ENCODE peak calls at places on chromosome 19, in nine cellular contexts. One of them, this sample, is unnamed.

GRCh38 chr19:56118666-56119584 is 2.2 kb downstream of the ZNF787 start:
- DNase-seq in BE2C: no peak
- DNase-seq in heart left ventricle: no peak
- DNase-seq in cardiac fibroblast: no peak
- DNase-seq in RCC 7860: no peak
- DNase-seq in Calu3: no peak
- DNase-seq in activated effector memory CD4-positive, alpha-beta T cell treated with Interleukin-2 at 50 U/mL for 16 hours: no peak
- DNase-seq in GM04504: no peak
- DNase-seq in T-helper 2 cell treated with Interferon-gamma antibody and Interleukin-4, amounts not matched to agents 5 μg/mL and 100 μg/mL, for 36 hours: no peak
- DNase-seq in this sample: no peak

GRCh38 chr19:3336680-3337523 is 29.5 kb upstream of the NFIC start:
- DNase-seq in heart left ventricle: peak; percentile 88
- DNase-seq in activated effector memory CD4-positive, alpha-beta T cell treated with Interleukin-2 at 50 U/mL for 16 hours: no peak
- DNase-seq in GM04504: no peak
- DNase-seq in BE2C: no peak
- DNase-seq in RCC 7860: peak; percentile 87
- DNase-seq in Calu3: no peak
- DNase-seq in cardiac fibroblast: peak; percentile 65
- DNase-seq in T-helper 2 cell treated with Interferon-gamma antibody and Interleukin-4, amounts not matched to agents 5 μg/mL and 100 μg/mL, for 36 hours: no peak
- DNase-seq in this sample: no peak

GRCh38 chr19:41774515-41774980 is 19.2 kb downstream of the CEACAM6 start:
- DNase-seq in activated effector memory CD4-positive, alpha-beta T cell treated with Interleukin-2 at 50 U/mL for 16 hours: peak; percentile 25
- DNase-seq in RCC 7860: no peak
- DNase-seq in heart left ventricle: no peak
- DNase-seq in BE2C: no peak
- DNase-seq in GM04504: no peak
- DNase-seq in T-helper 2 cell treated with Interferon-gamma antibody and Interleukin-4, amounts not matched to agents 5 μg/mL and 100 μg/mL, for 36 hours: peak; percentile 10
- DNase-seq in cardiac fibroblast: no peak
- DNase-seq in Calu3: peak; percentile 90
- DNase-seq in this sample: peak; percentile 24

GRCh38 chr19:5309438-5310204 is 31.0 kb downstream of the PTPRS start:
- DNase-seq in heart left ventricle: no peak
- DNase-seq in T-helper 2 cell treated with Interferon-gamma antibody and Interleukin-4, amounts not matched to agents 5 μg/mL and 100 μg/mL, for 36 hours: no peak
- DNase-seq in GM04504: no peak
- DNase-seq in activated effector memory CD4-positive, alpha-beta T cell treated with Interleukin-2 at 50 U/mL for 16 hours: no peak
- DNase-seq in cardiac fibroblast: peak; percentile 11
- DNase-seq in Calu3: no peak
- DNase-seq in BE2C: peak; percentile 64
- DNase-seq in RCC 7860: no peak
- DNase-seq in this sample: no peak

GRCh38 chr19:41226053-41226873 is 7.2 kb downstream of the AXL start:
- DNase-seq in activated effector memory CD4-positive, alpha-beta T cell treated with Interleukin-2 at 50 U/mL for 16 hours: peak; percentile 18
- DNase-seq in Calu3: peak; percentile 95
- DNase-seq in GM04504: peak; percentile 85
- DNase-seq in BE2C: peak; percentile 57
- DNase-seq in cardiac fibroblast: peak; percentile 82
- DNase-seq in heart left ventricle: peak; percentile 75
- DNase-seq in RCC 7860: peak; percentile 85
- DNase-seq in T-helper 2 cell treated with Interferon-gamma antibody and Interleukin-4, amounts not matched to agents 5 μg/mL and 100 μg/mL, for 36 hours: peak; percentile 49
- DNase-seq in this sample: peak; percentile 13

GRCh38 chr19:30160426-30160825 is 211.8 kb upstream of the ZNF536 start:
- DNase-seq in RCC 7860: no peak
- DNase-seq in Calu3: no peak
- DNase-seq in activated effector memory CD4-positive, alpha-beta T cell treated with Interleukin-2 at 50 U/mL for 16 hours: no peak
- DNase-seq in cardiac fibroblast: no peak
- DNase-seq in BE2C: no peak
- DNase-seq in GM04504: no peak
- DNase-seq in heart left ventricle: no peak
- DNase-seq in T-helper 2 cell treated with Interferon-gamma antibody and Interleukin-4, amounts not matched to agents 5 μg/mL and 100 μg/mL, for 36 hours: no peak
- DNase-seq in this sample: no peak

GRCh38 chr19:10812902-10813404 is 23.1 kb downstream of the TMED1 start:
- DNase-seq in GM04504: peak; percentile 96
- DNase-seq in heart left ventricle: peak; percentile 45
- DNase-seq in BE2C: no peak
- DNase-seq in cardiac fibroblast: peak; percentile 95
- DNase-seq in T-helper 2 cell treated with Interferon-gamma antibody and Interleukin-4, amounts not matched to agents 5 μg/mL and 100 μg/mL, for 36 hours: peak; percentile 27
- DNase-seq in RCC 7860: peak; percentile 83
- DNase-seq in Calu3: no peak
- DNase-seq in activated effector memory CD4-positive, alpha-beta T cell treated with Interleukin-2 at 50 U/mL for 16 hours: no peak
- DNase-seq in this sample: no peak

GRCh38 chr19:40600086-40600917 is 867 bp upstream of the LTBP4 start:
- DNase-seq in T-helper 2 cell treated with Interferon-gamma antibody and Interleukin-4, amounts not matched to agents 5 μg/mL and 100 μg/mL, for 36 hours: no peak
- DNase-seq in Calu3: no peak
- DNase-seq in RCC 7860: no peak
- DNase-seq in heart left ventricle: peak; percentile 80
- DNase-seq in GM04504: no peak
- DNase-seq in activated effector memory CD4-positive, alpha-beta T cell treated with Interleukin-2 at 50 U/mL for 16 hours: no peak
- DNase-seq in BE2C: no peak
- DNase-seq in cardiac fibroblast: no peak
- DNase-seq in this sample: no peak

GRCh38 chr19:11096210-11096841 is 7.1 kb downstream of the LDLR start:
- DNase-seq in activated effector memory CD4-positive, alpha-beta T cell treated with Interleukin-2 at 50 U/mL for 16 hours: peak; percentile 25
- DNase-seq in heart left ventricle: peak; percentile 64
- DNase-seq in RCC 7860: no peak
- DNase-seq in cardiac fibroblast: peak; percentile 76
- DNase-seq in T-helper 2 cell treated with Interferon-gamma antibody and Interleukin-4, amounts not matched to agents 5 μg/mL and 100 μg/mL, for 36 hours: peak; percentile 44
- DNase-seq in Calu3: no peak
- DNase-seq in BE2C: no peak
- DNase-seq in GM04504: peak; percentile 64
- DNase-seq in this sample: peak; percentile 40

GRCh38 chr19:18608102-18608804 is 1.7 kb upstream of the CRLF1 start:
- DNase-seq in Calu3: no peak
- DNase-seq in T-helper 2 cell treated with Interferon-gamma antibody and Interleukin-4, amounts not matched to agents 5 μg/mL and 100 μg/mL, for 36 hours: no peak
- DNase-seq in GM04504: no peak
- DNase-seq in cardiac fibroblast: no peak
- DNase-seq in heart left ventricle: no peak
- DNase-seq in RCC 7860: no peak
- DNase-seq in BE2C: no peak
- DNase-seq in activated effector memory CD4-positive, alpha-beta T cell treated with Interleukin-2 at 50 U/mL for 16 hours: no peak
- DNase-seq in this sample: no peak

GRCh38 chr19:47644743-47645499 is 36.0 kb downstream of the BICRA start:
- DNase-seq in cardiac fibroblast: no peak
- DNase-seq in activated effector memory CD4-positive, alpha-beta T cell treated with Interleukin-2 at 50 U/mL for 16 hours: no peak
- DNase-seq in BE2C: peak; percentile 41
- DNase-seq in GM04504: no peak
- DNase-seq in T-helper 2 cell treated with Interferon-gamma antibody and Interleukin-4, amounts not matched to agents 5 μg/mL and 100 μg/mL, for 36 hours: no peak
- DNase-seq in RCC 7860: peak; percentile 62
- DNase-seq in Calu3: no peak
- DNase-seq in heart left ventricle: no peak
- DNase-seq in this sample: no peak

GRCh38 chr19:55165952-55166529 is 372 bp downstream of the DNAAF3 start:
- DNase-seq in Calu3: peak; percentile 94
- DNase-seq in heart left ventricle: peak; percentile 73
- DNase-seq in cardiac fibroblast: peak; percentile 79
- DNase-seq in RCC 7860: peak; percentile 53
- DNase-seq in T-helper 2 cell treated with Interferon-gamma antibody and Interleukin-4, amounts not matched to agents 5 μg/mL and 100 μg/mL, for 36 hours: peak; percentile 29
- DNase-seq in BE2C: peak; percentile 84
- DNase-seq in activated effector memory CD4-positive, alpha-beta T cell treated with Interleukin-2 at 50 U/mL for 16 hours: no peak
- DNase-seq in GM04504: peak; percentile 45
- DNase-seq in this sample: peak; percentile 16

GRCh38 chr19:56066152-56067023 is 54.7 kb downstream of the ZNF787 start:
- DNase-seq in GM04504: peak; percentile 5
- DNase-seq in Calu3: peak; percentile 81
- DNase-seq in cardiac fibroblast: peak; percentile 43
- DNase-seq in activated effector memory CD4-positive, alpha-beta T cell treated with Interleukin-2 at 50 U/mL for 16 hours: peak; percentile 40
- DNase-seq in BE2C: peak; percentile 77
- DNase-seq in T-helper 2 cell treated with Interferon-gamma antibody and Interleukin-4, amounts not matched to agents 5 μg/mL and 100 μg/mL, for 36 hours: peak; percentile 47
- DNase-seq in heart left ventricle: peak; percentile 61
- DNase-seq in RCC 7860: no peak
- DNase-seq in this sample: peak; percentile 44

GRCh38 chr19:6073858-6074708 is 36.2 kb downstream of the RFX2 start:
- DNase-seq in BE2C: no peak
- DNase-seq in activated effector memory CD4-positive, alpha-beta T cell treated with Interleukin-2 at 50 U/mL for 16 hours: no peak
- DNase-seq in cardiac fibroblast: no peak
- DNase-seq in Calu3: no peak
- DNase-seq in T-helper 2 cell treated with Interferon-gamma antibody and Interleukin-4, amounts not matched to agents 5 μg/mL and 100 μg/mL, for 36 hours: no peak
- DNase-seq in heart left ventricle: no peak
- DNase-seq in RCC 7860: no peak
- DNase-seq in GM04504: no peak
- DNase-seq in this sample: no peak

GRCh38 chr19:47112166-47112663 is 1.4 kb downstream of the ZC3H4 start:
- DNase-seq in RCC 7860: peak; percentile 70
- DNase-seq in GM04504: peak; percentile 73
- DNase-seq in T-helper 2 cell treated with Interferon-gamma antibody and Interleukin-4, amounts not matched to agents 5 μg/mL and 100 μg/mL, for 36 hours: peak; percentile 77
- DNase-seq in heart left ventricle: peak; percentile 94
- DNase-seq in activated effector memory CD4-positive, alpha-beta T cell treated with Interleukin-2 at 50 U/mL for 16 hours: peak; percentile 85
- DNase-seq in Calu3: peak; percentile 90
- DNase-seq in cardiac fibroblast: peak; percentile 88
- DNase-seq in BE2C: peak; percentile 90
- DNase-seq in this sample: peak; percentile 82

GRCh38 chr19:16062789-16063188 is 13.5 kb upstream of the TPM4 start:
- DNase-seq in heart left ventricle: peak; percentile 46
- DNase-seq in BE2C: peak; percentile 70
- DNase-seq in cardiac fibroblast: peak; percentile 61
- DNase-seq in RCC 7860: peak; percentile 10
- DNase-seq in T-helper 2 cell treated with Interferon-gamma antibody and Interleukin-4, amounts not matched to agents 5 μg/mL and 100 μg/mL, for 36 hours: peak; percentile 52
- DNase-seq in Calu3: peak; percentile 56
- DNase-seq in activated effector memory CD4-positive, alpha-beta T cell treated with Interleukin-2 at 50 U/mL for 16 hours: peak; percentile 52
- DNase-seq in GM04504: no peak
- DNase-seq in this sample: peak; percentile 56

GRCh38 chr19:52991021-52991420 is 22.7 kb upstream of the ERVV-1 start:
- DNase-seq in cardiac fibroblast: peak; percentile 13
- DNase-seq in T-helper 2 cell treated with Interferon-gamma antibody and Interleukin-4, amounts not matched to agents 5 μg/mL and 100 μg/mL, for 36 hours: no peak
- DNase-seq in GM04504: no peak
- DNase-seq in activated effector memory CD4-positive, alpha-beta T cell treated with Interleukin-2 at 50 U/mL for 16 hours: no peak
- DNase-seq in RCC 7860: peak; percentile 46
- DNase-seq in BE2C: no peak
- DNase-seq in heart left ventricle: no peak
- DNase-seq in Calu3: no peak
- DNase-seq in this sample: no peak

GRCh38 chr19:5434970-5435641 is 20.1 kb upstream of the ZNRF4 start:
- DNase-seq in T-helper 2 cell treated with Interferon-gamma antibody and Interleukin-4, amounts not matched to agents 5 μg/mL and 100 μg/mL, for 36 hours: peak; percentile 13
- DNase-seq in BE2C: no peak
- DNase-seq in heart left ventricle: no peak
- DNase-seq in RCC 7860: peak; percentile 61
- DNase-seq in Calu3: no peak
- DNase-seq in activated effector memory CD4-positive, alpha-beta T cell treated with Interleukin-2 at 50 U/mL for 16 hours: no peak
- DNase-seq in cardiac fibroblast: peak; percentile 85
- DNase-seq in GM04504: peak; percentile 42
- DNase-seq in this sample: no peak

This sample was measured in activated T-helper 2 cell treated with anti-CD3 and anti-CD28 coated beads, Interferon-gamma antibody, Interleukin-2, Interleukin-4, amounts not matched to agents 10 μg/mL and 5 μg/mL and 100 μg/mL, durations not matched to agents 14 hours and 24 hours and 36 hours.